ENCODE peak calls at places on chromosomes 16 and 17, in nine cellular contexts. G is NCI-H510A treated with DMSO at 0.1 percent for 48 hours; Z is M059J; F is activated CD4-positive, CD25-positive, alpha-beta regulatory T cell; N is small intestine; P is posterior cingulate gyrus; O is GM06990; T is naive thymus-derived CD8-positive, alpha-beta T cell; S is activated T-cell treated with anti-CD3 and anti-CD28 coated beads for 1 hour. Q is an unnamed sample.

GRCh38 chr16:11913425-11914079 is 2.2 kb downstream of the GSPT1 start:
- DNase-seq in G (no peak), Z (peak), F (no peak), N (peak), P (no peak), O (no peak), T (peak), S (no peak), Q (no peak)

GRCh38 chr17:82315703-82316358 is 1.6 kb downstream of the CD7 start:
- DNase-seq in G (no peak), Z (no peak), F (no peak), N (peak), P (no peak), O (no peak), T (peak), S (no peak), Q (no peak)

GRCh38 chr17:54347495-54347894 is 524.8 kb downstream of the KIF2B start:
- DNase-seq in G (no peak), Z (no peak), F (no peak), N (no peak), P (no peak), O (no peak), T (no peak), S (no peak), Q (no peak)

GRCh38 chr17:32279933-32280716 is 14.5 kb downstream of the RHBDL3 start:
- DNase-seq in G (no peak), Z (no peak), F (no peak), N (no peak), P (no peak), O (no peak), T (no peak), S (no peak), Q (no peak)

GRCh38 chr17:78387982-78388941 is 9.8 kb downstream of the PGS1 start:
- DNase-seq in G (no peak), Z (peak), F (no peak), N (no peak), P (no peak), O (peak), T (no peak), S (no peak), Q (peak)

GRCh38 chr17:27929990-27930389 is 36.8 kb upstream of the LYRM9 start:
- DNase-seq in G (no peak), Z (peak), F (no peak), N (no peak), P (no peak), O (no peak), T (no peak), S (no peak), Q (no peak)

GRCh38 chr17:69434164-69434579 is 19.7 kb downstream of the MAP2K6 start:
- DNase-seq in G (peak), Z (peak), F (no peak), N (peak), P (no peak), O (no peak), T (no peak), S (no peak), Q (no peak)

GRCh38 chr16:49024896-49025295 is 256.7 kb downstream of the CBLN1 start:
- DNase-seq in G (no peak), Z (peak), F (no peak), N (no peak), P (no peak), O (no peak), T (no peak), S (no peak), Q (no peak)

GRCh38 chr16:53166099-53166498 is 111.3 kb downstream of the CHD9 start:
- DNase-seq in G (no peak), Z (no peak), F (no peak), N (no peak), P (no peak), O (no peak), T (no peak), S (no peak), Q (no peak)

GRCh38 chr17:33461051-33461450 is 168.0 kb upstream of the ASIC2 start:
- DNase-seq in G (no peak), Z (no peak), F (no peak), N (no peak), P (no peak), O (no peak), T (no peak), S (no peak), Q (no peak)

GRCh38 chr17:61486135-61487120 is 34.2 kb downstream of the TBX4 start:
- DNase-seq in G (no peak), Z (peak), F (no peak), N (no peak), P (no peak), O (no peak), T (no peak), S (no peak), Q (no peak)

GRCh38 chr16:19084879-19085278 is 17.5 kb downstream of the COQ7 start:
- DNase-seq in G (no peak), Z (no peak), F (no peak), N (no peak), P (no peak), O (no peak), T (no peak), S (no peak), Q (no peak)

GRCh38 chr17:2214047-2214717 is 89.4 kb downstream of the SMG6 start:
- DNase-seq in G (no peak), Z (peak), F (no peak), N (no peak), P (peak), O (no peak), T (no peak), S (no peak), Q (no peak)

GRCh38 chr16:85234310-85235235 is 122.3 kb upstream of the CIBAR2 start:
- DNase-seq in G (no peak), Z (peak), F (no peak), N (no peak), P (no peak), O (no peak), T (no peak), S (no peak), Q (no peak)

GRCh38 chr16:55035037-55035436 is 104.4 kb downstream of the IRX5 start:
- DNase-seq in G (no peak), Z (peak), F (no peak), N (peak), P (no peak), O (no peak), T (no peak), S (no peak), Q (peak)

GRCh38 chr16:84543931-84544776 is 39.7 kb upstream of the MEAK7 start:
- DNase-seq in G (no peak), Z (peak), F (no peak), N (no peak), P (peak), O (no peak), T (peak), S (peak), Q (no peak)

GRCh38 chr17:15265131-15265530 is at the start of gene PMP22:
- DNase-seq in G (no peak), Z (no peak), F (no peak), N (no peak), P (no peak), O (no peak), T (no peak), S (no peak), Q (no peak)

GRCh38 chr17:7260601-7261376 is 1.5 kb downstream of the CLDN7 start:
- DNase-seq in G (peak), Z (no peak), F (no peak), N (peak), P (no peak), O (no peak), T (no peak), S (no peak), Q (peak)

GRCh38 chr16:53754938-53755910 is 51.3 kb downstream of the FTO start:
- DNase-seq in G (peak), Z (peak), F (no peak), N (peak), P (no peak), O (no peak), T (no peak), S (no peak), Q (no peak)

GRCh38 chr17:79027925-79028491 is 4.0 kb downstream of the C1QTNF1 start:
- DNase-seq in G (no peak), Z (peak), F (no peak), N (no peak), P (peak), O (no peak), T (no peak), S (no peak), Q (no peak)

GRCh38 chr16:59259074-59259963 is 525.2 kb upstream of the GOT2 start:
- DNase-seq in G (no peak), Z (peak), F (no peak), N (no peak), P (no peak), O (no peak), T (peak), S (no peak), Q (no peak)

GRCh38 chr16:4477966-4478365 is 1.8 kb downstream of the HMOX2 start:
- DNase-seq in G (no peak), Z (peak), F (no peak), N (no peak), P (no peak), O (no peak), T (no peak), S (no peak), Q (no peak)

GRCh38 chr16:79325211-79325610 is 275.3 kb downstream of the MAF start:
- DNase-seq in G (no peak), Z (no peak), F (no peak), N (no peak), P (no peak), O (no peak), T (no peak), S (no peak), Q (no peak)

GRCh38 chr16:20695024-20695423 is 2.5 kb downstream of the ACSM1 start:
- DNase-seq in G (no peak), Z (no peak), F (no peak), N (no peak), P (no peak), O (no peak), T (no peak), S (no peak), Q (no peak)

GRCh38 chr17:47119746-47120520 is 69.2 kb downstream of the CDC27 start:
- DNase-seq in G (no peak), Z (peak), F (no peak), N (no peak), P (no peak), O (no peak), T (no peak), S (no peak), Q (no peak)

GRCh38 chr16:24863582-24864437 is 18.0 kb downstream of the SLC5A11 start:
- DNase-seq in G (no peak), Z (no peak), F (no peak), N (no peak), P (no peak), O (no peak), T (no peak), S (no peak), Q (no peak)